ENCODE peak calls at places on chromosomes 5 and 9, in seven cellular contexts. Y is stimulated activated CD8-positive, alpha-beta memory T cell treated with anti-CD3 and anti-CD28 coated beads, Interleukin-15, amount 100 ng/mL, for 4 hours; N is NCI-H446; I is sciatic nerve; J is type B pancreatic cell; B is HEK293T; C is AG09309. Q is an unnamed sample.

GRCh38 chr9:6549106-6549505 is 96.4 kb downstream of the GLDC start:
- DNase-seq in Y (no peak), C (no peak), I (no peak), J (no peak), N (no peak), B (no peak), Q (no peak)

GRCh38 chr9:20848490-20848889 is 164.4 kb downstream of the FOCAD start:
- DNase-seq in N (no peak), I (no peak), B (no peak), Y (no peak), C (no peak), J (no peak), Q (no peak)

GRCh38 chr5:112418412-112419049 is 546 bp downstream of the EPB41L4A start:
- DNase-seq in J (no peak), I (peak), B (no peak), N (no peak), Y (no peak), C (no peak), Q (no peak)

GRCh38 chr5:36079200-36079761 is 12.6 kb upstream of the UGT3A2 start:
- DNase-seq in N (peak), C (no peak), Y (no peak), J (no peak), I (no peak), B (peak), Q (peak)

GRCh38 chr9:37035472-37036236 is 1.6 kb upstream of the PAX5 start:
- DNase-seq in J (no peak), N (no peak), C (no peak), I (no peak), Y (no peak), B (no peak), Q (no peak)

GRCh38 chr9:80842383-80842782 is 847.0 kb downstream of the TLE1 start:
- DNase-seq in N (no peak), Y (no peak), I (no peak), B (peak), J (no peak), C (peak), Q (no peak)

GRCh38 chr5:148385094-148385493 is 1.3 kb downstream of the FBXO38 start:
- DNase-seq in B (no peak), J (no peak), I (no peak), C (no peak), N (no peak), Y (no peak), Q (no peak)

GRCh38 chr9:22416692-22417060 is 29.9 kb upstream of the DMRTA1 start:
- DNase-seq in B (no peak), Y (no peak), N (no peak), I (no peak), J (no peak), C (no peak), Q (no peak)

GRCh38 chr9:93813687-93814560 is 141.2 kb downstream of the BARX1 start:
- DNase-seq in C (no peak), Y (no peak), N (no peak), J (peak), B (no peak), I (no peak), Q (no peak)

GRCh38 chr9:123265833-123266232 is 2.6 kb downstream of the STRBP start:
- DNase-seq in I (no peak), B (peak), Y (no peak), N (no peak), C (no peak), J (no peak), Q (no peak)

Q was measured in GM04504.